ENCODE peak calls at places on chromosomes 5 and 9, in ten cellular contexts. Z is Peyer's patch, C is esophagus muscularis mucosa, W is left ventricle myocardium inferior, S is kidney epithelial cell, Y is aorta, M is breast epithelium, Q is esophagus squamous epithelium, R is GM06990, N is testis. L is an unnamed sample.

GRCh38 chr9:4289411-4290380 is 10.2 kb downstream of the GLIS3 start:
- DNase-seq in Z (no peak), C (no peak), W (no peak), S (no peak), Y (no peak), M (no peak), Q (no peak), R (no peak), N (no peak), L (no peak)

GRCh38 chr9:98609646-98610045 is 99.1 kb downstream of the GABBR2 start:
- DNase-seq in Z (no peak), C (no peak), W (no peak), S (no peak), Y (no peak), M (no peak), Q (no peak), R (no peak), N (no peak), L (no peak)

GRCh38 chr5:1125030-1125357 is 13.1 kb upstream of the SLC12A7 start:
- DNase-seq in Z (no peak), C (no peak), W (peak; percentile 84), S (no peak), Y (no peak), M (no peak), Q (no peak), R (no peak), N (no peak), L (no peak)

GRCh38 chr5:139593716-139594319 is 32.7 kb downstream of the UBE2D2 start:
- DNase-seq in Z (no peak), C (no peak), W (no peak), S (no peak), Y (no peak), M (no peak), Q (no peak), R (no peak), N (no peak), L (no peak)

GRCh38 chr9:89442981-89443817 is 54.7 kb downstream of the SEMA4D start:
- DNase-seq in Z (no peak), C (no peak), W (no peak), S (no peak), Y (no peak), M (no peak), Q (no peak), R (no peak), N (no peak), L (no peak)

GRCh38 chr5:173501271-173501670 is 115.2 kb downstream of the BOD1 start:
- DNase-seq in Z (no peak), C (peak; percentile 88), W (no peak), S (no peak), Y (no peak), M (no peak), Q (no peak), R (no peak), N (no peak), L (no peak)

GRCh38 chr5:141637693-141638419 is 1.1 kb downstream of the RELL2 start:
- DNase-seq in Z (peak; percentile 71), C (no peak), W (peak; percentile 56), S (no peak), Y (peak; percentile 79), M (peak; percentile 36), Q (peak; percentile 30), R (peak; percentile 81), N (peak; percentile 62), L (peak; percentile 97)

GRCh38 chr9:7266911-7267555 is 509.3 kb downstream of the KDM4C start:
- DNase-seq in Z (no peak), C (no peak), W (no peak), S (peak; percentile 32), Y (no peak), M (no peak), Q (no peak), R (no peak), N (no peak), L (no peak)

GRCh38 chr9:124624735-124624992 is 117.5 kb upstream of the NR5A1 start:
- DNase-seq in Z (no peak), C (no peak), W (no peak), S (no peak), Y (no peak), M (no peak), Q (no peak), R (no peak), N (no peak), L (no peak)

GRCh38 chr5:180115326-180116076 is 43.9 kb upstream of the RNF130 start:
- DNase-seq in Z (no peak), C (no peak), W (no peak), S (no peak), Y (no peak), M (no peak), Q (no peak), R (no peak), N (no peak), L (peak; percentile 35)

GRCh38 chr9:77402286-77402685 is 225.0 kb downstream of the VPS13A start:
- DNase-seq in Z (no peak), C (no peak), W (no peak), S (no peak), Y (no peak), M (no peak), Q (no peak), R (no peak), N (no peak), L (no peak)

GRCh38 chr5:168346417-168346816 is 55.0 kb downstream of the WWC1 start:
- DNase-seq in Z (no peak), C (no peak), W (no peak), S (peak; percentile 86), Y (no peak), M (no peak), Q (no peak), R (no peak), N (no peak), L (peak; percentile 57)

GRCh38 chr5:13985736-13986418 is 41.4 kb upstream of the DNAH5 start:
- DNase-seq in Z (no peak), C (no peak), W (no peak), S (peak; percentile 75), Y (peak; percentile 60), M (peak; percentile 24), Q (no peak), R (no peak), N (no peak), L (no peak)

GRCh38 chr9:125784286-125785049 is 37.3 kb downstream of the PBX3 start:
- DNase-seq in Z (no peak), C (no peak), W (no peak), S (no peak), Y (no peak), M (no peak), Q (no peak), R (no peak), N (no peak), L (no peak)

GRCh38 chr9:28024616-28025147 is 451.4 kb upstream of the C9orf72 start:
- DNase-seq in Z (no peak), C (no peak), W (no peak), S (no peak), Y (no peak), M (no peak), Q (no peak), R (no peak), N (no peak), L (no peak)

GRCh38 chr9:19124430-19124793 is 2.9 kb downstream of the PLIN2 start:
- DNase-seq in Z (no peak), C (no peak), W (no peak), S (no peak), Y (no peak), M (no peak), Q (no peak), R (no peak), N (no peak), L (no peak)
- H3K4me3 ChIP-seq in Z (peak overlapping the region; percentile 88), C (no peak overlapping the region), W (peak overlapping the region; percentile 84), S (no peak overlapping the region), Y (no peak overlapping the region), M (peak overlapping the region; percentile 85), Q (peak overlapping the region; percentile 78), R (peak overlapping the region; percentile 18), N (no peak overlapping the region), L (no peak overlapping the region)

DNA sequence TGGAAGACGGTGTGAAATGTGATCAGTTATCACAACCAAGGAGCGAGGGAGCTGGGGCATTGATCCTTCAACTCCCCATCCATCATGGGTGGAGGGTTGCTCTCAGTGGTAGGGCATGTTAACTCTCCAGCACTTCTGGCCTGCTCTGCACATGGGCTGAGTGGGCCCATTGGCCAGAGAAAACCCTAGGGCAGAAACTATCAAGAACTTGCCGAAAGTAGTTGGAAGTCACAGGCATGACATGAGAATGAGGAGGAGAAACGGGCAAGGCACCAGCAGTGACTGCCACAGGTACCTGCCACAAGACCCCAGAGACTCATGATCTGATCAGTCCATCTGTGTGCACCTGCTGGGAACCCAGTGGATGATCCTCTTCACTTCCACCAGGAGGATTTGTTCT is 50.9 kb upstream of the CXCL14 start:
- DNase-seq in Z (no peak), C (peak; percentile 90), W (no peak), S (no peak), Y (no peak), M (no peak), Q (no peak), R (no peak), N (no peak), L (no peak)
- H3K27me3 ChIP-seq in Z (no peaks in the 10 kb centered on the region), C (no peaks in the 10 kb centered on the region), W (peaks cover 32% of the 10 kb centered on the region), S (no peaks in the 10 kb centered on the region), Y (no peaks in the 10 kb centered on the region), M (no peaks in the 10 kb centered on the region), Q (no peaks in the 10 kb centered on the region), R (peaks cover 3% of the 10 kb centered on the region), N (no peaks in the 10 kb centered on the region), L (no peaks in the 10 kb centered on the region)

GRCh38 chr9:93110400-93110855 is 14.4 kb downstream of the CARD19 start:
- DNase-seq in Z (peak; percentile 37), C (no peak), W (no peak), S (no peak), Y (peak; percentile 45), M (no peak), Q (no peak), R (peak; percentile 9), N (no peak), L (peak; percentile 35)

GRCh38 chr9:93112864-93113389 is 16.9 kb downstream of the CARD19 start:
- DNase-seq in Z (peak; percentile 37), C (no peak), W (peak; percentile 7), S (no peak), Y (peak; percentile 46), M (no peak), Q (no peak), R (peak; percentile 1), N (no peak), L (no peak)

GRCh38 chr9:93111001-93111370 is 15.0 kb downstream of the CARD19 start:
- DNase-seq in Z (no peak), C (no peak), W (no peak), S (no peak), Y (peak; percentile 40), M (no peak), Q (no peak), R (no peak), N (no peak), L (peak; percentile 39)

GRCh38 chr9:93111371-93112115 is 15.5 kb downstream of the CARD19 start:
- DNase-seq in Z (peak; percentile 41), C (no peak), W (peak; percentile 17), S (no peak), Y (peak; percentile 39), M (no peak), Q (no peak), R (peak; percentile 12), N (no peak), L (peak; percentile 51)

GRCh38 chr9:93112116-93112863 is 16.3 kb downstream of the CARD19 start:
- DNase-seq in Z (peak; percentile 30), C (no peak), W (peak; percentile 19), S (no peak), Y (peak; percentile 51), M (no peak), Q (no peak), R (no peak), N (no peak), L (peak; percentile 52)
- H3K36me3 ChIP-seq in Z (no peaks in the 10 kb centered on the region), C (peaks cover 20% of the 10 kb centered on the region), W (peaks cover 48% of the 10 kb centered on the region), S (peaks cover 1% of the 10 kb centered on the region), Y (peaks cover 8% of the 10 kb centered on the region), M (no peaks in the 10 kb centered on the region), Q (peaks cover 63% of the 10 kb centered on the region), R (peaks cover 2% of the 10 kb centered on the region), N (no peaks in the 10 kb centered on the region), L (peaks cover 2% of the 10 kb centered on the region)

GRCh38 chr9:130667117-130667430 is 2.7 kb downstream of the PRDM12 start:
- DNase-seq in Z (no peak), C (no peak), W (no peak), S (no peak), Y (no peak), M (no peak), Q (no peak), R (no peak), N (no peak), L (no peak)
- H3K4me3 ChIP-seq in Z (no peak overlapping the region), C (no peak overlapping the region), W (no peak overlapping the region), S (no peak overlapping the region), Y (no peak overlapping the region), M (no peak overlapping the region), Q (no peak overlapping the region), R (no peak overlapping the region), N (no peak overlapping the region), L (no peak overlapping the region)

L was measured in H7.